ENCODE peak calls at places on chromosomes 5 and 9, in ten cellular contexts. M, K, I, F, G, T, P, X, Z and Q are unnamed samples.
A peak's percentile ranks its signal among the peaks of the same experiment; 100 is the strongest.

GRCh38 chr9:18979367-18979766 is 53.6 kb downstream of the SAXO1 start:
- DNase-seq in G (peak; percentile 63), K (no peak), T (no peak), F (no peak), I (peak; percentile 69), X (no peak), M (peak; percentile 81), Z (no peak), P (no peak), Q (peak; percentile 71)

GRCh38 chr9:131559416-131560000 is 14.2 kb downstream of the PRRT1B start:
- DNase-seq in T (no peak), F (no peak), K (no peak), P (no peak), M (peak; percentile 16), X (no peak), G (no peak), Z (no peak), I (no peak), Q (no peak)

GRCh38 chr9:107734231-107735014 is 244.9 kb upstream of the KLF4 start:
- DNase-seq in X (peak; percentile 91), F (no peak), G (peak; percentile 74), T (no peak), K (no peak), I (peak; percentile 82), M (peak; percentile 89), P (no peak), Z (no peak), Q (peak; percentile 96)

GRCh38 chr5:170266570-170267379 is 30.8 kb downstream of the LCP2 start:
- DNase-seq in X (no peak), M (no peak), I (no peak), T (no peak), K (no peak), Z (no peak), P (peak; percentile 54), F (no peak), G (no peak), Q (no peak)

GRCh38 chr9:132946624-132947295 is 2.3 kb upstream of the TSC1 start:
- DNase-seq in X (no peak), K (no peak), Z (no peak), P (no peak), G (peak; percentile 38), F (no peak), I (peak; percentile 75), M (peak; percentile 85), T (no peak), Q (peak; percentile 56)

GRCh38 chr5:67493676-67494075 is 297.1 kb upstream of the CD180 start:
- DNase-seq in F (peak; percentile 36), P (no peak), T (no peak), M (peak; percentile 1), X (no peak), K (no peak), G (peak; percentile 46), I (peak; percentile 52), Z (no peak), Q (no peak)

GRCh38 chr5:1282139-1282992 is 12.5 kb downstream of the TERT start:
- DNase-seq in X (no peak), P (no peak), T (no peak), K (no peak), M (peak; percentile 46), I (no peak), Z (no peak), G (peak; percentile 56), F (no peak), Q (no peak)

GRCh38 chr5:95781101-95781583 is 41.4 kb downstream of the GLRX start:
- DNase-seq in M (peak; percentile 84), T (peak; percentile 83), G (peak; percentile 81), Z (peak; percentile 47), I (peak; percentile 81), F (peak; percentile 25), P (peak; percentile 41), X (peak; percentile 45), K (peak; percentile 77), Q (peak; percentile 85)

GRCh38 chr9:106797299-106797698 is 65.7 kb upstream of the ZNF462 start:
- DNase-seq in F (no peak), X (no peak), T (no peak), I (peak; percentile 12), G (peak; percentile 62), K (no peak), M (no peak), Z (no peak), P (no peak), Q (no peak)

GRCh38 chr9:112061152-112061740 is 113.9 kb downstream of the SUSD1 start:
- DNase-seq in T (peak; percentile 44), G (peak; percentile 96), M (peak; percentile 99), K (peak; percentile 61), Z (no peak), P (no peak), F (no peak), X (peak; percentile 89), I (peak; percentile 94), Q (peak; percentile 99)

GRCh38 chr9:135290566-135290965 is 189.0 kb upstream of the PPP1R26 start:
- DNase-seq in M (no peak), K (no peak), T (no peak), P (no peak), I (no peak), F (no peak), Z (no peak), G (no peak), X (no peak), Q (no peak)

GRCh38 chr9:68493953-68494541 is 46.6 kb downstream of the TMEM252 start:
- DNase-seq in K (no peak), Z (no peak), I (no peak), M (peak; percentile 8), P (no peak), G (no peak), T (no peak), F (no peak), X (no peak), Q (peak; percentile 39)

GRCh38 chr9:17600962-17601593 is 22.2 kb downstream of the SH3GL2 start:
- DNase-seq in P (no peak), M (peak; percentile 37), X (peak; percentile 8), I (no peak), Z (no peak), T (no peak), G (peak; percentile 3), F (no peak), K (no peak), Q (peak; percentile 60)